ENCODE peak calls at places on chromosomes 13 and 19, in six cellular contexts. One of them, this sample, is unnamed.

GRCh38 chr19:383922-384800 is 24.8 kb downstream of the C2CD4C start:
- DNase-seq in stimulated activated naive CD4-positive, alpha-beta T cell: no peak
- DNase-seq in NB4: peak
- DNase-seq in NCI-H1694 treated with DMSO at 0.1 percent for 48 hours: no peak
- DNase-seq in LHCN-M2: peak
- DNase-seq in T follicular helper cell: no peak
- DNase-seq in this sample: no peak

GRCh38 chr13:43221611-43222010 is 198.2 kb downstream of the DNAJC15 start:
- DNase-seq in stimulated activated naive CD4-positive, alpha-beta T cell: no peak
- DNase-seq in NB4: no peak
- DNase-seq in NCI-H1694 treated with DMSO at 0.1 percent for 48 hours: no peak
- DNase-seq in LHCN-M2: no peak
- DNase-seq in T follicular helper cell: no peak
- DNase-seq in this sample: no peak

GRCh38 chr19:32881766-32882165 is 12.2 kb upstream of the SLC7A9 start:
- DNase-seq in stimulated activated naive CD4-positive, alpha-beta T cell: no peak
- DNase-seq in NB4: no peak
- DNase-seq in NCI-H1694 treated with DMSO at 0.1 percent for 48 hours: no peak
- DNase-seq in LHCN-M2: no peak
- DNase-seq in T follicular helper cell: no peak
- DNase-seq in this sample: no peak

GRCh38 chr19:21256722-21257121 is 72.5 kb downstream of the ZNF708 start:
- DNase-seq in stimulated activated naive CD4-positive, alpha-beta T cell: no peak
- DNase-seq in NB4: peak
- DNase-seq in NCI-H1694 treated with DMSO at 0.1 percent for 48 hours: no peak
- DNase-seq in LHCN-M2: peak
- DNase-seq in T follicular helper cell: no peak
- DNase-seq in this sample: no peak

GRCh38 chr13:91381371-91381770 is 17.1 kb upstream of the GPC5 start:
- DNase-seq in stimulated activated naive CD4-positive, alpha-beta T cell: no peak
- DNase-seq in NB4: peak
- DNase-seq in NCI-H1694 treated with DMSO at 0.1 percent for 48 hours: no peak
- DNase-seq in LHCN-M2: peak
- DNase-seq in T follicular helper cell: no peak
- DNase-seq in this sample: no peak

GRCh38 chr19:17658240-17658639 is 29.9 kb downstream of the UNC13A start:
- DNase-seq in stimulated activated naive CD4-positive, alpha-beta T cell: no peak
- DNase-seq in NB4: no peak
- DNase-seq in NCI-H1694 treated with DMSO at 0.1 percent for 48 hours: no peak
- DNase-seq in LHCN-M2: no peak
- DNase-seq in T follicular helper cell: no peak
- DNase-seq in this sample: no peak

GRCh38 chr13:100388923-100389322 is 199.7 kb downstream of the GGACT start:
- DNase-seq in stimulated activated naive CD4-positive, alpha-beta T cell: no peak
- DNase-seq in NB4: peak
- DNase-seq in NCI-H1694 treated with DMSO at 0.1 percent for 48 hours: peak
- DNase-seq in LHCN-M2: peak
- DNase-seq in T follicular helper cell: no peak
- DNase-seq in this sample: no peak

GRCh38 chr13:75685239-75685697 is 49.1 kb downstream of the LMO7 start:
- DNase-seq in stimulated activated naive CD4-positive, alpha-beta T cell: no peak
- DNase-seq in NB4: no peak
- DNase-seq in NCI-H1694 treated with DMSO at 0.1 percent for 48 hours: no peak
- DNase-seq in LHCN-M2: peak
- DNase-seq in T follicular helper cell: no peak
- DNase-seq in this sample: no peak

GRCh38 chr19:6639439-6639838 is 30.5 kb downstream of the TNFSF14 start:
- DNase-seq in stimulated activated naive CD4-positive, alpha-beta T cell: no peak
- DNase-seq in NB4: no peak
- DNase-seq in NCI-H1694 treated with DMSO at 0.1 percent for 48 hours: no peak
- DNase-seq in LHCN-M2: peak
- DNase-seq in T follicular helper cell: no peak
- DNase-seq in this sample: no peak

GRCh38 chr13:112203614-112204013 is 136.7 kb downstream of the SOX1 start:
- DNase-seq in stimulated activated naive CD4-positive, alpha-beta T cell: no peak
- DNase-seq in NB4: no peak
- DNase-seq in NCI-H1694 treated with DMSO at 0.1 percent for 48 hours: no peak
- DNase-seq in LHCN-M2: no peak
- DNase-seq in T follicular helper cell: no peak
- DNase-seq in this sample: no peak

GRCh38 chr13:41222259-41222852 is 28.0 kb upstream of the KBTBD7 start:
- DNase-seq in stimulated activated naive CD4-positive, alpha-beta T cell: peak
- DNase-seq in NB4: peak
- DNase-seq in NCI-H1694 treated with DMSO at 0.1 percent for 48 hours: peak
- DNase-seq in LHCN-M2: peak
- DNase-seq in T follicular helper cell: peak
- DNase-seq in this sample: peak

GRCh38 chr19:42132030-42132628 is at the start of gene POU2F2:
- DNase-seq in stimulated activated naive CD4-positive, alpha-beta T cell: peak
- DNase-seq in NB4: peak
- DNase-seq in NCI-H1694 treated with DMSO at 0.1 percent for 48 hours: no peak
- DNase-seq in LHCN-M2: no peak
- DNase-seq in T follicular helper cell: peak
- DNase-seq in this sample: peak

GRCh38 chr13:60931858-60932546 is 483.6 kb downstream of the PCDH20 start:
- DNase-seq in stimulated activated naive CD4-positive, alpha-beta T cell: no peak
- DNase-seq in NB4: no peak
- DNase-seq in NCI-H1694 treated with DMSO at 0.1 percent for 48 hours: no peak
- DNase-seq in LHCN-M2: no peak
- DNase-seq in T follicular helper cell: no peak
- DNase-seq in this sample: no peak

GRCh38 chr19:8485561-8486371 is 16.7 kb downstream of the PRAM1 start:
- DNase-seq in stimulated activated naive CD4-positive, alpha-beta T cell: no peak
- DNase-seq in NB4: no peak
- DNase-seq in NCI-H1694 treated with DMSO at 0.1 percent for 48 hours: no peak
- DNase-seq in LHCN-M2: no peak
- DNase-seq in T follicular helper cell: no peak
- DNase-seq in this sample: no peak

GRCh38 chr19:46076951-46077814 is 36.4 kb upstream of the IGFL4 start:
- DNase-seq in stimulated activated naive CD4-positive, alpha-beta T cell: no peak
- DNase-seq in NB4: peak
- DNase-seq in NCI-H1694 treated with DMSO at 0.1 percent for 48 hours: peak
- DNase-seq in LHCN-M2: peak
- DNase-seq in T follicular helper cell: no peak
- DNase-seq in this sample: no peak

GRCh38 chr13:39956036-39956435 is 300.6 kb downstream of the COG6 start:
- DNase-seq in stimulated activated naive CD4-positive, alpha-beta T cell: peak
- DNase-seq in NB4: no peak
- DNase-seq in NCI-H1694 treated with DMSO at 0.1 percent for 48 hours: no peak
- DNase-seq in LHCN-M2: no peak
- DNase-seq in T follicular helper cell: no peak
- DNase-seq in this sample: no peak

GRCh38 chr19:41821003-41821735 is 23.3 kb downstream of the LYPD4 start:
- DNase-seq in stimulated activated naive CD4-positive, alpha-beta T cell: peak
- DNase-seq in NB4: peak
- DNase-seq in NCI-H1694 treated with DMSO at 0.1 percent for 48 hours: peak
- DNase-seq in LHCN-M2: peak
- DNase-seq in T follicular helper cell: peak
- DNase-seq in this sample: peak

GRCh38 chr19:1122972-1123363 is 19.2 kb downstream of the GPX4 start:
- DNase-seq in stimulated activated naive CD4-positive, alpha-beta T cell: no peak
- DNase-seq in NB4: peak
- DNase-seq in NCI-H1694 treated with DMSO at 0.1 percent for 48 hours: no peak
- DNase-seq in LHCN-M2: peak
- DNase-seq in T follicular helper cell: no peak
- DNase-seq in this sample: no peak

GRCh38 chr13:92843549-92843948 is 383.1 kb upstream of the GPC6 start:
- DNase-seq in stimulated activated naive CD4-positive, alpha-beta T cell: no peak
- DNase-seq in NB4: no peak
- DNase-seq in NCI-H1694 treated with DMSO at 0.1 percent for 48 hours: peak
- DNase-seq in LHCN-M2: peak
- DNase-seq in T follicular helper cell: no peak
- DNase-seq in this sample: no peak